ENCODE peak calls at places on chromosomes 7 and 10, in seven cellular contexts. Q is astrocyte, A is fibroblast of lung, W is hepatocyte, N is GM23338, C is PC-3, I is GM12878. E is an unnamed sample.

GRCh38 chr10:103593022-103593570 is 99.6 kb downstream of the NEURL1 start:
- DNase-seq in Q (no peak), A (no peak), N (no peak), W (no peak), C (no peak), I (no peak), E (no peak)

GRCh38 chr7:105261689-105262088 is 127.0 kb downstream of the SRPK2 start:
- DNase-seq in C (peak), N (no peak), I (no peak), W (no peak), A (peak), Q (no peak), E (no peak)

GRCh38 chr7:158778476-158778875 is 50.8 kb downstream of the ESYT2 start:
- DNase-seq in W (no peak), Q (peak), N (no peak), I (no peak), A (peak), C (no peak), E (no peak)

GRCh38 chr7:77316219-77316978 is 99.8 kb downstream of the GSAP start:
- DNase-seq in Q (no peak), N (no peak), I (no peak), C (peak), A (no peak), W (no peak), E (no peak)

GRCh38 chr10:128178319-128178937 is 52.2 kb upstream of the MKI67 start:
- DNase-seq in C (peak), W (peak), A (peak), I (no peak), Q (no peak), N (peak), E (no peak)

GRCh38 chr10:90912176-90912575 is 8.7 kb downstream of the ANKRD1 start:
- DNase-seq in N (no peak), C (no peak), I (no peak), W (no peak), A (no peak), Q (no peak), E (peak)

GRCh38 chr10:23203369-23204325 is 11.5 kb downstream of the PTF1A start:
- DNase-seq in I (no peak), Q (no peak), W (no peak), C (no peak), N (no peak), A (no peak), E (no peak)

GRCh38 chr7:126177779-126178178 is 1075.0 kb downstream of the GRM8 start:
- DNase-seq in Q (no peak), I (no peak), N (peak), A (no peak), W (no peak), C (no peak), E (no peak)

GRCh38 chr7:23471090-23471859 is 984 bp upstream of the IGF2BP3 start:
- DNase-seq in C (peak), Q (peak), I (no peak), W (peak), A (peak), N (peak), E (peak)

GRCh38 chr7:2823124-2823523 is 21.0 kb downstream of the GNA12 start:
- DNase-seq in Q (no peak), I (no peak), N (no peak), W (no peak), A (no peak), C (no peak), E (no peak)
- H3K4me2 ChIP-seq in Q (no peak), I (no peak), N (peak), W (no peak), A (peak), C (peak), E (no peak)

DNA sequence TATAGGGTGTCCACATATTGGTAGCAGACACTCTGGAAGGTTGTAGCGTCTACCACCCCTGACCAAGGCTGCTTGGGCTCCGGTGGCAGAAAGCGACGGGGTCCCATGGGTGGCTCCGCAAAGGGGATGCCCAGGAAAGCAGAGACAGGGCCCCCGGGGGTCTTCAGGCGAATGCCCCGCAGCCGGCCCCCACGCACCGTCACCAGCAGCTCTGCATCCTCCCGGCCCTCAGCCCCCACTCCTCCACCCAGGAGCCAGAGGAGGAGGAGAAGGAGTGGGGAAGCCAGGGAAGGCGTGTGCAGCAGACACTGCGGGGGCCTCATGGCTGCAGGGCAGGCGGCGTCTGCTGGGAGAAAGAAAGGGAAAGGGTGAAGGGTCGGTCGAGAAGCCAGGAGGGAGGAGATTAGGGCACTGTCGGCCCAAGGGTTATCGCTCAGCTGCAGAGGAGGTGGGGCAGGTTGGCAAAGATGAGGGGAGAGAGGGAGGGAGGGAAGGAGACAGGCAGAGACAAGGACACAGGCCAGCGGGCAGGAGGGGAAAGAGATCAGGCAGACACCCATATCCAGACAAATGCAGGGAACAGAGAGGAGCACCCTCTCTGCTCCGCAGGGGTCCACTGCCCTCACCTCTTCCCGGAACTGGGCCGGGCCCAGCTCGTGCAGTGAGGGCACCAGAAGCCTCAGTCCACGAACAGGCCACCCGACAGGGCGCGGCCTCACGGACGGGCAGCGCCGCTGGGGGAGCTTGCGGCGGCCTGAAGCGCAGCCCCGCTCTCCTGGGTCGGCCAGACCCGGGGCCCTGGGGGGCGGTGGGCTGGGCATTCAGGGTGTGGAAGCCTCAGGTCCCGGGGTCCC is 1.6 kb downstream of the ACHE start:
- DNase-seq in I (no peak), N (peak), W (no peak), Q (no peak), A (no peak), C (no peak), E (no peak)
- H3K4me2 ChIP-seq in I (peak), N (peak), W (peak), Q (peak), A (no peak), C (peak), E (no peak)

GRCh38 chr7:47936323-47936722 is 11.9 kb downstream of the PKD1L1 start:
- DNase-seq in A (no peak), N (no peak), I (no peak), W (no peak), C (no peak), Q (no peak), E (no peak)
- H3K4me2 ChIP-seq in A (no peak), N (no peak), I (peak), W (no peak), C (no peak), Q (no peak), E (no peak)

GRCh38 chr7:138208864-138209263 is 132.6 kb downstream of the AKR1D1 start:
- DNase-seq in N (no peak), W (no peak), Q (no peak), A (no peak), C (no peak), I (no peak), E (no peak)
- H3K4me2 ChIP-seq in N (no peak), W (no peak), Q (no peak), A (no peak), C (no peak), I (no peak), E (no peak)

GRCh38 chr10:110032801-110033723 is 25.3 kb downstream of the ADD3 start:
- DNase-seq in N (no peak), I (no peak), W (no peak), A (no peak), C (no peak), Q (no peak), E (no peak)

GRCh38 chr10:110029448-110029847 is 21.7 kb downstream of the ADD3 start:
- DNase-seq in Q (peak), N (no peak), A (peak), C (no peak), W (no peak), I (no peak), E (no peak)

GRCh38 chr10:110036640-110037039 is 28.9 kb downstream of the ADD3 start:
- DNase-seq in A (no peak), W (no peak), I (peak), Q (no peak), C (no peak), N (no peak), E (no peak)

GRCh38 chr10:110034596-110034995 is 26.8 kb downstream of the ADD3 start:
- DNase-seq in A (peak), W (no peak), Q (peak), I (no peak), N (no peak), C (peak), E (peak)

GRCh38 chr10:110033724-110034235 is 26.0 kb downstream of the ADD3 start:
- DNase-seq in W (no peak), I (no peak), A (no peak), N (no peak), Q (no peak), C (no peak), E (no peak)
- H3K4me2 ChIP-seq in W (peak), I (no peak), A (no peak), N (no peak), Q (peak), C (no peak), E (no peak)

GRCh38 chr7:54933610-54934009 is 85.2 kb upstream of the EGFR start:
- DNase-seq in W (no peak), I (no peak), A (no peak), N (no peak), Q (no peak), C (no peak), E (no peak)
- H3K4me2 ChIP-seq in W (peak), I (no peak), A (peak), N (peak), Q (peak), C (peak), E (peak)

DNA sequence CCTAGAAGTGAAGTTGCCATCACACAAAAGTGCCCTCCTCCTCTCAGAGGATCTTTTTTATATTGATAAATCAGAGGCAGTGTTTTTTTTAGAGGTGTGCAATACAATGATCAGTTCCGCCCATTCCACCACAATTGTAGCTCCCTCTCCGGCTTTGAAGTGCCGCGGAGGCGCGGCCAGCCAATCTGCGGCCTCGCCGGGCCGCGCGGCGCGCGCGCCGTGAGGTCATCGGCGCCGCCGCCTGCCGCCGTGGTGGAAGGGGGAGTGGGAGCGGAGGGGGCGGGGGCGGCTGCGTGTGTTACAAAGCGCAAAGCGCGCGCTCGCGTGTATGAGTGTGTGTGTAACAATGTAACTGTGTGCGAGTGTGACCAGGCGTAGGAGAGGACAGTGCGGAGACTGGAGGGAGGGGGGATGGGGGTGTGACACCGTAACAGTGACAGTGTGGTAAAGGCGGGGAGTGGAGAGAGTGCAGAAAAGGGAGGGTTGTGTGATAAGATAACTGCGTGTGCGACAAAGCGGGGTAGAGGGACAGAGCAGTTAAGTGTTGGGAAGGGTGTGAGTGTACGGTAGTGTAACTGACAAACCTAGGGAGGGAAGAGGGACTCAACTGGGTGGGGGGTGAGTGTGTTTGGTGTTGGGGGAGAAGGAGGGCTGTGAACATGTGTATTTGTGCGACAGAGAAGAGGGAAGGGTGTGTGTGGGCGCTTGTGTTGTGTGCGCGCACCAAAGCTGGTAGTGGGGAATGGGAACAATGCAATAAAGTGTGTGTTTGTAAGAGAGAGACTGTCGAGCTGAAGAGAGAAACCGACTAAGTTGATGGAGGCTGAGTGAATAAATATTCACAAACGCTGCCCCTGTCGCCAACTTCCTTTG is at the start of gene SP8:
- DNase-seq in Q (no peak), N (peak), I (no peak), A (peak), C (no peak), W (peak), E (peak)
- H3K4me2 ChIP-seq in Q (peak), N (peak), I (no peak), A (peak), C (peak), W (peak), E (peak)

GRCh38 chr10:114312585-114312984 is 73.5 kb downstream of the VWA2 start:
- DNase-seq in Q (no peak), W (no peak), C (no peak), N (no peak), I (no peak), A (no peak), E (peak)
- H3K4me2 ChIP-seq in Q (no peak), W (no peak), C (no peak), N (no peak), I (no peak), A (no peak), E (no peak)

GRCh38 chr7:101200862-101201599 is at the start of gene MOGAT3:
- DNase-seq in C (no peak), A (no peak), W (peak), I (no peak), N (peak), Q (no peak), E (no peak)
- H3K4me2 ChIP-seq in C (no peak), A (no peak), W (peak), I (no peak), N (peak), Q (peak), E (peak)

GRCh38 chr10:110279062-110279986 is 25.4 kb downstream of the SMNDC1 start:
- DNase-seq in C (peak), W (peak), I (peak), Q (peak), N (peak), A (peak), E (peak)
- H3K4me2 ChIP-seq in C (peak), W (peak), I (peak), Q (peak), N (no peak), A (peak), E (peak)